ENCODE peak calls at places on chromosomes 16 and 17, in seven cellular contexts. G is T-helper 2 cell; E is KG1; M is HuH-7; O is CD4-positive, alpha-beta T cell; C is HT1080; X is occipital lobe. Y is an unnamed sample.
A peak's percentile ranks its signal among the peaks of the same experiment; 100 is the strongest.

GRCh38 chr16:2512920-2513404 is 790 bp upstream of the ATP6V0C start:
- DNase-seq in O (no peak), C (no peak), G (no peak), E (no peak), M (no peak), X (no peak), Y (no peak)

GRCh38 chr16:82358601-82359221 is 188.7 kb upstream of the MPHOSPH6 start:
- DNase-seq in C (no peak), O (no peak), X (no peak), M (no peak), G (no peak), E (no peak), Y (no peak)

GRCh38 chr16:66427036-66427446 is at the start of gene BEAN1:
- DNase-seq in E (no peak), C (no peak), G (no peak), M (no peak), X (no peak), O (no peak), Y (peak; percentile 13)

GRCh38 chr16:11251525-11252481 is 4.2 kb downstream of the SOCS1 start:
- DNase-seq in C (peak; percentile 77), X (no peak), G (peak; percentile 70), E (no peak), O (peak; percentile 81), M (no peak), Y (peak; percentile 61)

GRCh38 chr16:70772493-70772892 is 28.5 kb downstream of the VAC14 start:
- DNase-seq in G (no peak), X (no peak), E (no peak), C (peak; percentile 29), M (no peak), O (no peak), Y (peak; percentile 31)

GRCh38 chr16:84949776-84950436 is 61.4 kb downstream of the ZDHHC7 start:
- DNase-seq in M (no peak), X (no peak), E (no peak), O (no peak), C (no peak), G (no peak), Y (no peak)

GRCh38 chr17:15659663-15660062 is 24.4 kb downstream of the TRIM16 start:
- DNase-seq in G (no peak), C (no peak), X (no peak), O (no peak), E (no peak), M (no peak), Y (no peak)

GRCh38 chr16:19601083-19601976 is 45.8 kb downstream of the VPS35L start:
- DNase-seq in O (peak; percentile 9), M (peak; percentile 57), X (peak; percentile 21), C (peak; percentile 3), G (no peak), E (peak; percentile 7), Y (peak; percentile 49)

GRCh38 chr16:177981-178676 is 1.6 kb downstream of the HBA1 start:
- DNase-seq in C (peak; percentile 23), G (no peak), E (no peak), M (no peak), X (no peak), O (no peak), Y (no peak)

GRCh38 chr17:35930211-35931065 is at the start of gene RDM1:
- DNase-seq in X (peak; percentile 37), O (peak; percentile 58), M (peak; percentile 29), C (peak; percentile 83), E (no peak), G (peak; percentile 61), Y (peak; percentile 12)

GRCh38 chr17:55710829-55711496 is 11.7 kb downstream of the TMEM100 start:
- DNase-seq in E (no peak), M (no peak), G (no peak), X (no peak), C (no peak), O (no peak), Y (no peak)

GRCh38 chr17:77555741-77556291 is 402.7 kb upstream of the TNRC6C start:
- DNase-seq in C (no peak), E (no peak), O (no peak), M (no peak), X (peak; percentile 62), G (no peak), Y (no peak)

GRCh38 chr17:21573961-21574610 is 118.2 kb upstream of the KCNJ18 start:
- DNase-seq in O (peak; percentile 16), E (no peak), C (peak; percentile 51), G (no peak), M (no peak), X (peak; percentile 85), Y (peak; percentile 63)

GRCh38 chr17:68089881-68090280 is 54.3 kb downstream of the KPNA2 start:
- DNase-seq in C (peak; percentile 41), X (peak; percentile 8), E (no peak), M (no peak), O (no peak), G (no peak), Y (no peak)

Y was measured in AG10803.